ENCODE peak calls at places on chromosomes 16 and 17, in seven cellular contexts. J is bronchial epithelial cell, Y is AG10803, K is tibial artery, N is ascending aorta, E is fibroblast of the aortic adventitia, S is cardiac muscle cell. U is an unnamed sample.

GRCh38 chr16:69131167-69131748 is 1.1 kb downstream of the CHTF8 start:
- DNase-seq in J (no peak), Y (no peak), K (no peak), N (no peak), E (no peak), S (peak), U (no peak)

GRCh38 chr16:27867122-27868110 is 196.1 kb downstream of the GSG1L start:
- DNase-seq in J (peak), Y (peak), K (peak), N (no peak), E (peak), S (peak), U (no peak)

GRCh38 chr17:75872434-75873351 is 5.7 kb downstream of the TRIM47 start:
- DNase-seq in J (peak), Y (peak), K (peak), N (peak), E (peak), S (peak), U (no peak)

GRCh38 chr17:28365487-28365886 is 488 bp upstream of the SEBOX start:
- DNase-seq in J (no peak), Y (no peak), K (no peak), N (no peak), E (no peak), S (no peak), U (no peak)

GRCh38 chr16:27313422-27314160 is at the start of gene IL4R:
- DNase-seq in J (peak), Y (peak), K (peak), N (peak), E (peak), S (peak), U (no peak)

GRCh38 chr16:82004651-82005490 is 6.4 kb downstream of the SDR42E1 start:
- DNase-seq in J (no peak), Y (peak), K (no peak), N (no peak), E (no peak), S (no peak), U (no peak)

GRCh38 chr17:44794699-44795413 is 35.2 kb downstream of the GJC1 start:
- DNase-seq in J (peak), Y (peak), K (no peak), N (no peak), E (peak), S (peak), U (no peak)

GRCh38 chr16:4298761-4299522 is 16.9 kb upstream of the GLIS2 start:
- DNase-seq in J (peak), Y (peak), K (no peak), N (no peak), E (peak), S (peak), U (no peak)

GRCh38 chr16:24328835-24329418 is 72.8 kb downstream of the CACNG3 start:
- DNase-seq in J (no peak), Y (no peak), K (no peak), N (no peak), E (no peak), S (no peak), U (no peak)

GRCh38 chr17:55451203-55451641 is 29.6 kb upstream of the MMD start:
- DNase-seq in J (no peak), Y (peak), K (no peak), N (no peak), E (peak), S (peak), U (no peak)

GRCh38 chr17:47240375-47240764 is 13.3 kb upstream of the ITGB3 start:
- DNase-seq in J (no peak), Y (no peak), K (no peak), N (no peak), E (no peak), S (no peak), U (no peak)

GRCh38 chr16:1635070-1635469 is 22.9 kb downstream of the CRAMP1 start:
- DNase-seq in J (no peak), Y (no peak), K (no peak), N (no peak), E (no peak), S (no peak), U (no peak)

GRCh38 chr16:89557230-89557935 is 3.1 kb upstream of the RPL13 start:
- DNase-seq in J (peak), Y (peak), K (peak), N (no peak), E (peak), S (peak), U (no peak)

GRCh38 chr17:66831383-66832220 is 3.3 kb upstream of the CACNG5 start:
- DNase-seq in J (no peak), Y (no peak), K (no peak), N (no peak), E (no peak), S (no peak), U (no peak)

GRCh38 chr17:77466596-77467223 is 325.9 kb downstream of the SEC14L1 start:
- DNase-seq in J (no peak), Y (no peak), K (no peak), N (no peak), E (no peak), S (no peak), U (no peak)

GRCh38 chr17:77467513-77467912 is 326.7 kb downstream of the SEC14L1 start:
- DNase-seq in J (no peak), Y (no peak), K (no peak), N (no peak), E (no peak), S (no peak), U (no peak)

GRCh38 chr17:77464988-77465357 is 324.2 kb downstream of the SEC14L1 start:
- DNase-seq in J (no peak), Y (no peak), K (no peak), N (no peak), E (no peak), S (no peak), U (no peak)

GRCh38 chr17:77465358-77466041 is 324.7 kb downstream of the SEC14L1 start:
- DNase-seq in J (peak), Y (peak), K (peak), N (peak), E (peak), S (peak), U (peak)

GRCh38 chr17:77466140-77466539 is 325.4 kb downstream of the SEC14L1 start:
- DNase-seq in J (no peak), Y (no peak), K (no peak), N (no peak), E (no peak), S (no peak), U (no peak)
- H3K4me3 ChIP-seq in J (no peak), Y (no peak), K (no peak), N (no peak), E (no peak), S (no peak), U (no peak)

GRCh38 chr16:61500851-61501250 is 535.4 kb downstream of the CDH8 start:
- DNase-seq in J (no peak), Y (no peak), K (no peak), N (no peak), E (no peak), S (no peak), U (no peak)
- H3K4me3 ChIP-seq in J (no peak), Y (no peak), K (no peak), N (no peak), E (no peak), S (no peak), U (no peak)

GRCh38 chr17:35521150-35521549 is 16.3 kb downstream of the SLFN12L start:
- DNase-seq in J (no peak), Y (no peak), K (no peak), N (no peak), E (no peak), S (no peak), U (no peak)
- H3K4me3 ChIP-seq in J (no peak), Y (no peak), K (no peak), N (no peak), E (no peak), S (no peak), U (no peak)

GRCh38 chr17:71338396-71338795 is 782.4 kb upstream of the SOX9 start:
- DNase-seq in J (peak), Y (peak), K (no peak), N (no peak), E (no peak), S (peak), U (no peak)
- H3K4me3 ChIP-seq in J (no peak), Y (peak), K (no peak), N (no peak), E (no peak), S (no peak), U (peak)